ENCODE peak calls at places on chromosomes 3 and 15, in four cellular contexts. One of them, this sample, is unnamed.

GRCh38 chr15:95868450-95868849 is 462.1 kb upstream of the NR2F2 start:
- DNase-seq in pons: no peak
- DNase-seq in DMS79 treated with DMSO at 0.1 percent for 48 hours: no peak
- DNase-seq in NB4: no peak
- DNase-seq in this sample: no peak

GRCh38 chr3:38545396-38545949 is 49.3 kb downstream of the EXOG start:
- DNase-seq in DMS79 treated with DMSO at 0.1 percent for 48 hours: no peak
- DNase-seq in pons: no peak
- DNase-seq in NB4: no peak
- DNase-seq in this sample: no peak

GRCh38 chr15:67992834-67993233 is 61.3 kb upstream of the PIAS1 start:
- DNase-seq in NB4: no peak
- DNase-seq in pons: no peak
- DNase-seq in DMS79 treated with DMSO at 0.1 percent for 48 hours: no peak
- DNase-seq in this sample: no peak

GRCh38 chr3:129934234-129935123 is 40.0 kb upstream of the TRH start:
- DNase-seq in pons: peak; percentile 30
- DNase-seq in NB4: peak; percentile 60
- DNase-seq in DMS79 treated with DMSO at 0.1 percent for 48 hours: peak; percentile 25
- DNase-seq in this sample: peak; percentile 28

GRCh38 chr3:34073961-34074360 is 275.5 kb downstream of the PDCD6IP start:
- DNase-seq in NB4: no peak
- DNase-seq in pons: no peak
- DNase-seq in DMS79 treated with DMSO at 0.1 percent for 48 hours: no peak
- DNase-seq in this sample: no peak

GRCh38 chr3:3065876-3066275 is 44.3 kb downstream of the IL5RA start:
- DNase-seq in DMS79 treated with DMSO at 0.1 percent for 48 hours: no peak
- DNase-seq in NB4: no peak
- DNase-seq in pons: no peak
- DNase-seq in this sample: no peak

GRCh38 chr15:97759363-97759762 is 201.1 kb upstream of the ARRDC4 start:
- DNase-seq in pons: no peak
- DNase-seq in DMS79 treated with DMSO at 0.1 percent for 48 hours: no peak
- DNase-seq in NB4: peak; percentile 73
- DNase-seq in this sample: no peak

GRCh38 chr3:20974389-20974788 is 776.6 kb downstream of the ZNF385D start:
- DNase-seq in DMS79 treated with DMSO at 0.1 percent for 48 hours: no peak
- DNase-seq in NB4: no peak
- DNase-seq in pons: no peak
- DNase-seq in this sample: no peak

GRCh38 chr3:11616551-11616950 is 27.2 kb downstream of the VGLL4 start:
- DNase-seq in NB4: no peak
- DNase-seq in DMS79 treated with DMSO at 0.1 percent for 48 hours: no peak
- DNase-seq in pons: no peak
- DNase-seq in this sample: no peak

GRCh38 chr3:64454179-64454578 is 228.9 kb upstream of the PRICKLE2 start:
- DNase-seq in pons: no peak
- DNase-seq in NB4: peak; percentile 3
- DNase-seq in DMS79 treated with DMSO at 0.1 percent for 48 hours: no peak
- DNase-seq in this sample: no peak

GRCh38 chr3:59783468-59783988 is 733.7 kb upstream of the CFAP20DC start:
- DNase-seq in NB4: no peak
- DNase-seq in DMS79 treated with DMSO at 0.1 percent for 48 hours: no peak
- DNase-seq in pons: no peak
- DNase-seq in this sample: no peak

GRCh38 chr3:52532838-52533622 is 627 bp downstream of the NT5DC2 start:
- DNase-seq in DMS79 treated with DMSO at 0.1 percent for 48 hours: no peak
- DNase-seq in NB4: peak; percentile 51
- DNase-seq in pons: no peak
- DNase-seq in this sample: no peak

GRCh38 chr3:83426311-83426710 is 1532.5 kb upstream of the CADM2 start:
- DNase-seq in pons: no peak
- DNase-seq in DMS79 treated with DMSO at 0.1 percent for 48 hours: no peak
- DNase-seq in NB4: no peak
- DNase-seq in this sample: no peak

This sample was measured in NCI-H748 treated with DMSO at 0.1 percent for 48 hours.